ENCODE peak calls at places on chromosomes 1 and 21, in eight cellular contexts. One of them, this sample, is unnamed. For H3K4me1, the result is how much of the 10 kb centered on the place peaks cover.

GRCh38 chr1:55503663-55504305 is 288.6 kb upstream of the USP24 start:
- DNase-seq in aorta: no peak
- DNase-seq in testis: no peak
- DNase-seq in MM.1S: no peak
- DNase-seq in esophagus muscularis mucosa: no peak
- DNase-seq in naive thymus-derived CD4-positive, alpha-beta T cell: no peak
- DNase-seq in CD8-positive, alpha-beta memory T cell: no peak
- DNase-seq in tibial artery: no peak
- DNase-seq in this sample: no peak

GRCh38 chr1:38527373-38527966 is 332.1 kb downstream of the RRAGC start:
- DNase-seq in esophagus muscularis mucosa: no peak
- DNase-seq in tibial artery: no peak
- DNase-seq in naive thymus-derived CD4-positive, alpha-beta T cell: no peak
- DNase-seq in aorta: no peak
- DNase-seq in testis: no peak
- DNase-seq in CD8-positive, alpha-beta memory T cell: peak
- DNase-seq in MM.1S: peak
- DNase-seq in this sample: peak

GRCh38 chr1:214215583-214215982 is 65.4 kb upstream of the SMYD2 start:
- DNase-seq in aorta: no peak
- DNase-seq in testis: no peak
- DNase-seq in CD8-positive, alpha-beta memory T cell: no peak
- DNase-seq in esophagus muscularis mucosa: no peak
- DNase-seq in tibial artery: no peak
- DNase-seq in MM.1S: no peak
- DNase-seq in naive thymus-derived CD4-positive, alpha-beta T cell: no peak
- DNase-seq in this sample: no peak

GRCh38 chr1:218217040-218217439 is 68.1 kb upstream of the RRP15 start:
- DNase-seq in tibial artery: no peak
- DNase-seq in CD8-positive, alpha-beta memory T cell: no peak
- DNase-seq in MM.1S: no peak
- DNase-seq in esophagus muscularis mucosa: no peak
- DNase-seq in naive thymus-derived CD4-positive, alpha-beta T cell: no peak
- DNase-seq in aorta: no peak
- DNase-seq in testis: no peak
- DNase-seq in this sample: no peak

GRCh38 chr1:1013105-1013921 is at the start of gene ISG15:
- DNase-seq in testis: peak
- DNase-seq in CD8-positive, alpha-beta memory T cell: peak
- DNase-seq in naive thymus-derived CD4-positive, alpha-beta T cell: peak
- DNase-seq in aorta: peak
- DNase-seq in esophagus muscularis mucosa: peak
- DNase-seq in tibial artery: peak
- DNase-seq in MM.1S: peak
- DNase-seq in this sample: no peak

GRCh38 chr1:240237305-240237721 is 145.6 kb downstream of the FMN2 start:
- DNase-seq in MM.1S: no peak
- DNase-seq in esophagus muscularis mucosa: no peak
- DNase-seq in CD8-positive, alpha-beta memory T cell: no peak
- DNase-seq in testis: no peak
- DNase-seq in naive thymus-derived CD4-positive, alpha-beta T cell: no peak
- DNase-seq in tibial artery: no peak
- DNase-seq in aorta: no peak
- DNase-seq in this sample: no peak

GRCh38 chr1:79551321-79551720 is 544.8 kb upstream of the ADGRL4 start:
- DNase-seq in MM.1S: no peak
- DNase-seq in esophagus muscularis mucosa: no peak
- DNase-seq in aorta: no peak
- DNase-seq in naive thymus-derived CD4-positive, alpha-beta T cell: no peak
- DNase-seq in CD8-positive, alpha-beta memory T cell: no peak
- DNase-seq in testis: no peak
- DNase-seq in tibial artery: no peak
- DNase-seq in this sample: no peak

GRCh38 chr21:25370311-25370744 is 237.0 kb downstream of the MRPL39 start:
- DNase-seq in CD8-positive, alpha-beta memory T cell: no peak
- DNase-seq in MM.1S: no peak
- DNase-seq in tibial artery: no peak
- DNase-seq in naive thymus-derived CD4-positive, alpha-beta T cell: no peak
- DNase-seq in testis: no peak
- DNase-seq in aorta: peak
- DNase-seq in esophagus muscularis mucosa: no peak
- DNase-seq in this sample: peak

GRCh38 chr1:21232044-21232443 is 55.3 kb upstream of the EIF4G3 start:
- DNase-seq in esophagus muscularis mucosa: no peak
- DNase-seq in MM.1S: peak
- DNase-seq in testis: peak
- DNase-seq in tibial artery: no peak
- DNase-seq in naive thymus-derived CD4-positive, alpha-beta T cell: no peak
- DNase-seq in aorta: no peak
- DNase-seq in CD8-positive, alpha-beta memory T cell: peak
- DNase-seq in this sample: no peak

GRCh38 chr1:229714964-229715603 is 89.0 kb downstream of the URB2 start:
- DNase-seq in CD8-positive, alpha-beta memory T cell: no peak
- DNase-seq in naive thymus-derived CD4-positive, alpha-beta T cell: no peak
- DNase-seq in testis: no peak
- DNase-seq in esophagus muscularis mucosa: no peak
- DNase-seq in MM.1S: peak
- DNase-seq in tibial artery: no peak
- DNase-seq in aorta: no peak
- DNase-seq in this sample: no peak

GRCh38 chr1:229105822-229106525 is 164.9 kb upstream of the RAB4A start:
- DNase-seq in tibial artery: no peak
- DNase-seq in aorta: no peak
- DNase-seq in MM.1S: no peak
- DNase-seq in naive thymus-derived CD4-positive, alpha-beta T cell: no peak
- DNase-seq in CD8-positive, alpha-beta memory T cell: no peak
- DNase-seq in testis: no peak
- DNase-seq in esophagus muscularis mucosa: no peak
- DNase-seq in this sample: no peak

GRCh38 chr1:208043690-208044089 is 132.8 kb upstream of the CD34 start:
- DNase-seq in aorta: no peak
- DNase-seq in naive thymus-derived CD4-positive, alpha-beta T cell: no peak
- DNase-seq in MM.1S: no peak
- DNase-seq in tibial artery: no peak
- DNase-seq in esophagus muscularis mucosa: no peak
- DNase-seq in CD8-positive, alpha-beta memory T cell: no peak
- DNase-seq in testis: peak
- DNase-seq in this sample: no peak

GRCh38 chr1:117606608-117607261 is 887 bp downstream of the TENT5C start:
- DNase-seq in naive thymus-derived CD4-positive, alpha-beta T cell: peak
- DNase-seq in MM.1S: peak
- DNase-seq in CD8-positive, alpha-beta memory T cell: peak
- DNase-seq in esophagus muscularis mucosa: no peak
- DNase-seq in testis: peak
- DNase-seq in aorta: peak
- DNase-seq in tibial artery: no peak
- DNase-seq in this sample: no peak

GRCh38 chr1:33735624-33736023 is 128.3 kb upstream of the HMGB4 start:
- DNase-seq in esophagus muscularis mucosa: no peak
- DNase-seq in tibial artery: no peak
- DNase-seq in aorta: no peak
- DNase-seq in CD8-positive, alpha-beta memory T cell: no peak
- DNase-seq in MM.1S: no peak
- DNase-seq in testis: no peak
- DNase-seq in naive thymus-derived CD4-positive, alpha-beta T cell: no peak
- DNase-seq in this sample: no peak

GRCh38 chr1:34926156-34926555 is 3.3 kb downstream of the DLGAP3 start:
- DNase-seq in tibial artery: no peak
- DNase-seq in CD8-positive, alpha-beta memory T cell: no peak
- DNase-seq in esophagus muscularis mucosa: no peak
- DNase-seq in aorta: no peak
- DNase-seq in testis: no peak
- DNase-seq in naive thymus-derived CD4-positive, alpha-beta T cell: no peak
- DNase-seq in MM.1S: no peak
- DNase-seq in this sample: no peak

GRCh38 chr1:39212499-39212898 is 8.0 kb downstream of the MACF1 start:
- DNase-seq in naive thymus-derived CD4-positive, alpha-beta T cell: no peak
- DNase-seq in MM.1S: no peak
- DNase-seq in aorta: no peak
- DNase-seq in testis: no peak
- DNase-seq in esophagus muscularis mucosa: no peak
- DNase-seq in CD8-positive, alpha-beta memory T cell: no peak
- DNase-seq in tibial artery: no peak
- DNase-seq in this sample: no peak

GRCh38 chr1:87084247-87084836 is 169.9 kb downstream of the HS2ST1 start:
- DNase-seq in esophagus muscularis mucosa: no peak
- DNase-seq in aorta: no peak
- DNase-seq in CD8-positive, alpha-beta memory T cell: peak
- DNase-seq in naive thymus-derived CD4-positive, alpha-beta T cell: no peak
- DNase-seq in MM.1S: peak
- DNase-seq in testis: no peak
- DNase-seq in tibial artery: no peak
- DNase-seq in this sample: no peak

GRCh38 chr1:167713330-167714081 is 8.3 kb upstream of the MPZL1 start:
- DNase-seq in aorta: no peak
- DNase-seq in esophagus muscularis mucosa: no peak
- DNase-seq in MM.1S: peak
- DNase-seq in tibial artery: no peak
- DNase-seq in CD8-positive, alpha-beta memory T cell: peak
- DNase-seq in naive thymus-derived CD4-positive, alpha-beta T cell: no peak
- DNase-seq in testis: peak
- DNase-seq in this sample: no peak

GRCh38 chr1:38585038-38585420 is 274.5 kb downstream of the RRAGC start:
- DNase-seq in CD8-positive, alpha-beta memory T cell: no peak
- DNase-seq in MM.1S: no peak
- DNase-seq in tibial artery: no peak
- DNase-seq in testis: no peak
- DNase-seq in aorta: no peak
- DNase-seq in naive thymus-derived CD4-positive, alpha-beta T cell: no peak
- DNase-seq in esophagus muscularis mucosa: no peak
- DNase-seq in this sample: no peak

GRCh38 chr1:233647083-233647482 is 33.2 kb downstream of the KCNK1 start:
- DNase-seq in tibial artery: no peak
- DNase-seq in testis: no peak
- DNase-seq in esophagus muscularis mucosa: no peak
- DNase-seq in MM.1S: no peak
- DNase-seq in CD8-positive, alpha-beta memory T cell: no peak
- DNase-seq in naive thymus-derived CD4-positive, alpha-beta T cell: no peak
- DNase-seq in aorta: no peak
- DNase-seq in this sample: no peak

GRCh38 chr1:226568975-226569741 is 20.6 kb downstream of the STUM start:
- DNase-seq in testis: no peak
- DNase-seq in MM.1S: no peak
- DNase-seq in CD8-positive, alpha-beta memory T cell: no peak
- DNase-seq in tibial artery: no peak
- DNase-seq in aorta: no peak
- DNase-seq in naive thymus-derived CD4-positive, alpha-beta T cell: no peak
- DNase-seq in esophagus muscularis mucosa: no peak
- DNase-seq in this sample: no peak

GRCh38 chr1:226569879-226570547 is 21.4 kb downstream of the STUM start:
- DNase-seq in testis: no peak
- DNase-seq in naive thymus-derived CD4-positive, alpha-beta T cell: no peak
- DNase-seq in MM.1S: no peak
- DNase-seq in CD8-positive, alpha-beta memory T cell: peak
- DNase-seq in aorta: no peak
- DNase-seq in tibial artery: no peak
- DNase-seq in esophagus muscularis mucosa: no peak
- DNase-seq in this sample: no peak

GRCh38 chr1:226565476-226565875 is 16.9 kb downstream of the STUM start:
- DNase-seq in naive thymus-derived CD4-positive, alpha-beta T cell: no peak
- DNase-seq in aorta: no peak
- DNase-seq in CD8-positive, alpha-beta memory T cell: no peak
- DNase-seq in testis: no peak
- DNase-seq in esophagus muscularis mucosa: no peak
- DNase-seq in MM.1S: no peak
- DNase-seq in tibial artery: no peak
- DNase-seq in this sample: no peak

GRCh38 chr1:226566234-226566633 is 17.7 kb downstream of the STUM start:
- DNase-seq in esophagus muscularis mucosa: no peak
- DNase-seq in MM.1S: no peak
- DNase-seq in tibial artery: no peak
- DNase-seq in naive thymus-derived CD4-positive, alpha-beta T cell: no peak
- DNase-seq in aorta: no peak
- DNase-seq in CD8-positive, alpha-beta memory T cell: no peak
- DNase-seq in testis: no peak
- DNase-seq in this sample: no peak

GRCh38 chr1:226568077-226568831 is 19.7 kb downstream of the STUM start:
- DNase-seq in tibial artery: no peak
- DNase-seq in naive thymus-derived CD4-positive, alpha-beta T cell: no peak
- DNase-seq in aorta: no peak
- DNase-seq in esophagus muscularis mucosa: no peak
- DNase-seq in MM.1S: no peak
- DNase-seq in CD8-positive, alpha-beta memory T cell: no peak
- DNase-seq in testis: peak
- DNase-seq in this sample: no peak
- H3K4me1 ChIP-seq in tibial artery: under half
- H3K4me1 ChIP-seq in naive thymus-derived CD4-positive, alpha-beta T cell: under half
- H3K4me1 ChIP-seq in aorta: under half
- H3K4me1 ChIP-seq in esophagus muscularis mucosa: half or more
- H3K4me1 ChIP-seq in MM.1S: under half
- H3K4me1 ChIP-seq in CD8-positive, alpha-beta memory T cell: under half
- H3K4me1 ChIP-seq in testis: under half
- H3K4me1 ChIP-seq in this sample: under half

DNA sequence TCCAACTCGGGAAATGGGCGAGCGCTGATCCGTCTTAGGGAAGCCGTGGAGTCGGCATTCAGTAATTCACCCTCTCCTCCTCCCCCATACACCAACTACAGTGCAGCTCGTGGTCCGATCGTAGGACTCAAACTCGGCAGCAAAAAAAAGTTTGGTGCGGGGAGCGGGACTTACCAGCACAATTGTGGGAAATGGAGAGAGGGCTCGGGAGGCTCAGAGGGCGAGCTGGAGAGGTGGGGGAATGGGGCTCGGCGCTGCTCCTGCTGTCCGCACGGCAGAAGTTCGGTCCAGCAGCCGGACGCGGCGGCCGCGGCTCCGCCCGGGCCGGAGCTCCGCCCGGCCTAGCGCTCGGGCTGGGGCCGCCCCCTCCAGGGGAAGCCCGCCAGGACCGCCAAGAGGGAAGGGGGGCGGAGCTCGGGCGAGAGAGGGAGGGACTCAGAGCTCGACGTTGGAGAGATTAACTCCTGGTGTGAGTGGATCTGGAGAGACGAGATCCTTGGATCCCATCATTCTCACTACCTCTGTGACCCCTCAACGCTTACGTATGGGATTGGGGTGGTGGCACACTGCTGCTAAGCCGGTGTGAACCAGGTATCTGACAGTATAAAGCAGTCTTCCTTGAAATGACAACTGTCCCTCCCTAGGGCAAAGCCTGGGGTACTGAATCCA is 744 bp upstream of the PIAS3 start:
- DNase-seq in naive thymus-derived CD4-positive, alpha-beta T cell: peak
- DNase-seq in MM.1S: peak
- DNase-seq in CD8-positive, alpha-beta memory T cell: peak
- DNase-seq in testis: peak
- DNase-seq in esophagus muscularis mucosa: peak
- DNase-seq in aorta: peak
- DNase-seq in tibial artery: peak
- DNase-seq in this sample: no peak
- H3K27ac ChIP-seq in naive thymus-derived CD4-positive, alpha-beta T cell: peak
- H3K27ac ChIP-seq in MM.1S: peak
- H3K27ac ChIP-seq in CD8-positive, alpha-beta memory T cell: peak
- H3K27ac ChIP-seq in testis: peak
- H3K27ac ChIP-seq in esophagus muscularis mucosa: peak
- H3K27ac ChIP-seq in aorta: peak
- H3K27ac ChIP-seq in tibial artery: peak
- H3K27ac ChIP-seq in this sample: peak

GRCh38 chr21:37562920-37563640 is 196.5 kb downstream of the DYRK1A start:
- DNase-seq in esophagus muscularis mucosa: peak
- DNase-seq in CD8-positive, alpha-beta memory T cell: peak
- DNase-seq in tibial artery: peak
- DNase-seq in MM.1S: peak
- DNase-seq in aorta: peak
- DNase-seq in testis: peak
- DNase-seq in naive thymus-derived CD4-positive, alpha-beta T cell: no peak
- DNase-seq in this sample: no peak
- H3K4me1 ChIP-seq in esophagus muscularis mucosa: under half
- H3K4me1 ChIP-seq in CD8-positive, alpha-beta memory T cell: under half
- H3K4me1 ChIP-seq in tibial artery: under half
- H3K4me1 ChIP-seq in MM.1S: under half
- H3K4me1 ChIP-seq in aorta: under half
- H3K4me1 ChIP-seq in testis: under half
- H3K4me1 ChIP-seq in naive thymus-derived CD4-positive, alpha-beta T cell: under half
- H3K4me1 ChIP-seq in this sample: under half

GRCh38 chr21:45001134-45002095 is 61.6 kb downstream of the SLX9 start:
- DNase-seq in aorta: peak
- DNase-seq in naive thymus-derived CD4-positive, alpha-beta T cell: no peak
- DNase-seq in testis: no peak
- DNase-seq in esophagus muscularis mucosa: no peak
- DNase-seq in MM.1S: no peak
- DNase-seq in CD8-positive, alpha-beta memory T cell: no peak
- DNase-seq in tibial artery: peak
- DNase-seq in this sample: no peak
- H3K27ac ChIP-seq in aorta: peak
- H3K27ac ChIP-seq in naive thymus-derived CD4-positive, alpha-beta T cell: no peak
- H3K27ac ChIP-seq in testis: no peak
- H3K27ac ChIP-seq in esophagus muscularis mucosa: peak
- H3K27ac ChIP-seq in MM.1S: no peak
- H3K27ac ChIP-seq in CD8-positive, alpha-beta memory T cell: no peak
- H3K27ac ChIP-seq in tibial artery: peak
- H3K27ac ChIP-seq in this sample: no peak